ENCODE peak calls at places on chromosome 15, in eight cellular contexts. J is H54; Z is NCI-H774; L is activated CD8-positive, alpha-beta memory T cell treated with anti-CD3 and anti-CD28 coated beads, Interleukin-2, amount 50 U/mL, for 4 hours; G is stimulated activated CD8-positive, alpha-beta memory T cell treated with anti-CD3 and anti-CD28 coated beads, Interleukin-15, amount 100 ng/mL, for 4 hours; M is astrocyte; S is brain microvascular endothelial cell; O is substantia nigra. A is an unnamed sample.

GRCh38 chr15:66789029-66790025 is 87.3 kb downstream of the SMAD6 start:
- DNase-seq in L (no peak), O (no peak), Z (no peak), S (peak), M (peak), G (no peak), J (no peak), A (no peak)

GRCh38 chr15:22974745-22975144 is 5.4 kb downstream of the CYFIP1 start:
- DNase-seq in S (no peak), J (no peak), G (no peak), M (no peak), L (no peak), Z (no peak), O (no peak), A (no peak)

GRCh38 chr15:89837830-89838178 is 23.2 kb upstream of the ANPEP start:
- DNase-seq in Z (no peak), G (no peak), S (no peak), O (no peak), M (peak), J (no peak), L (no peak), A (no peak)

GRCh38 chr15:66846811-66847210 is 144.8 kb downstream of the SMAD6 start:
- DNase-seq in S (no peak), G (no peak), O (no peak), M (no peak), Z (no peak), L (no peak), J (no peak), A (no peak)

GRCh38 chr15:97072560-97072959 is 742.1 kb downstream of the NR2F2 start:
- DNase-seq in S (no peak), Z (no peak), O (no peak), G (no peak), M (no peak), J (no peak), L (no peak), A (no peak)

GRCh38 chr15:71444866-71445590 is 329.8 kb downstream of the THSD4 start:
- DNase-seq in J (no peak), Z (no peak), O (no peak), M (peak), S (peak), L (no peak), G (no peak), A (no peak)

GRCh38 chr15:92012368-92012629 is 158.8 kb downstream of the SLCO3A1 start:
- DNase-seq in G (no peak), M (peak), S (no peak), Z (no peak), J (peak), O (no peak), L (no peak), A (no peak)

GRCh38 chr15:78065284-78065872 is 12.1 kb downstream of the TBC1D2B start:
- DNase-seq in S (peak), L (no peak), O (no peak), J (peak), G (no peak), Z (no peak), M (peak), A (no peak)

GRCh38 chr15:92405942-92406341 is 12.3 kb downstream of the ST8SIA2 start:
- DNase-seq in O (no peak), L (no peak), S (no peak), G (no peak), M (no peak), J (no peak), Z (no peak), A (no peak)

GRCh38 chr15:77507911-77508310 is 87.2 kb downstream of the HMG20A start:
- DNase-seq in O (peak), G (no peak), S (no peak), J (peak), M (peak), L (no peak), Z (no peak), A (no peak)

GRCh38 chr15:96019114-96019513 is 311.4 kb upstream of the NR2F2 start:
- DNase-seq in O (no peak), Z (no peak), G (no peak), L (no peak), J (no peak), S (no peak), M (no peak), A (no peak)

GRCh38 chr15:65957451-65957850 is 88.2 kb downstream of the RAB11A start:
- DNase-seq in Z (peak), O (no peak), S (no peak), L (no peak), J (no peak), G (no peak), M (no peak), A (no peak)

GRCh38 chr15:98959640-98960007 is 48.0 kb downstream of the PGPEP1L start:
- DNase-seq in S (no peak), M (no peak), O (no peak), Z (no peak), G (no peak), L (no peak), J (no peak), A (no peak)

GRCh38 chr15:56929389-56929788 is 10.9 kb downstream of the TCF12 start:
- DNase-seq in G (no peak), S (peak), M (peak), O (no peak), J (no peak), Z (no peak), L (no peak), A (no peak)

GRCh38 chr15:84079885-84080777 is 155.4 kb upstream of the GOLGA6L4 start:
- DNase-seq in G (no peak), M (peak), S (no peak), J (no peak), O (no peak), L (peak), Z (peak), A (no peak)

GRCh38 chr15:33358303-33358702 is 47.5 kb downstream of the RYR3 start:
- DNase-seq in O (no peak), M (no peak), S (no peak), J (no peak), Z (no peak), L (no peak), G (no peak), A (no peak)

GRCh38 chr15:88658972-88659931 is 20.4 kb downstream of the ISG20 start:
- DNase-seq in J (no peak), O (no peak), M (peak), Z (no peak), G (no peak), L (peak), S (peak), A (no peak)

GRCh38 chr15:74608776-74609175 is 6.9 kb upstream of the CLK3 start:
- DNase-seq in J (no peak), S (no peak), G (no peak), O (no peak), Z (no peak), M (no peak), L (no peak), A (no peak)

GRCh38 chr15:94028809-94029208 is 202.6 kb upstream of the MCTP2 start:
- DNase-seq in Z (no peak), S (no peak), M (no peak), G (no peak), L (no peak), J (no peak), O (no peak), A (no peak)

GRCh38 chr15:58303236-58303635 is 128.6 kb upstream of the LIPC start:
- DNase-seq in J (no peak), O (no peak), G (no peak), Z (no peak), M (no peak), L (no peak), S (no peak), A (no peak)

GRCh38 chr15:44199393-44199792 is 4.3 kb upstream of the FRMD5 start:
- DNase-seq in G (no peak), M (no peak), J (no peak), Z (no peak), O (no peak), L (no peak), S (no peak), A (no peak)

GRCh38 chr15:76938752-76939151 is 7.2 kb downstream of the RCN2 start:
- DNase-seq in L (no peak), O (no peak), G (no peak), S (no peak), Z (no peak), M (no peak), J (no peak), A (no peak)

GRCh38 chr15:89680282-89680873 is 1.2 kb upstream of the PLIN1 start:
- DNase-seq in M (peak), G (no peak), Z (peak), S (no peak), J (no peak), O (no peak), L (no peak), A (no peak)